ENCODE peak calls at places on chromosomes 6 and 20, in eight cellular contexts. One of them, this sample, is unnamed.
A peak's percentile ranks its signal among the peaks of the same experiment; 100 is the strongest.

GRCh38 chr20:58199058-58199457 is 29.4 kb downstream of the ANKRD60 start:
- DNase-seq in lower leg skin: no peak
- DNase-seq in MM.1S: no peak
- DNase-seq in upper lobe of right lung: no peak
- DNase-seq in psoas muscle: no peak
- DNase-seq in GM13976: no peak
- DNase-seq in testis: no peak
- DNase-seq in HCT116: no peak
- DNase-seq in this sample: no peak

GRCh38 chr20:15739056-15739455 is 834.2 kb downstream of the KIF16B start:
- DNase-seq in HCT116: no peak
- DNase-seq in testis: no peak
- DNase-seq in MM.1S: no peak
- DNase-seq in GM13976: no peak
- DNase-seq in upper lobe of right lung: no peak
- DNase-seq in lower leg skin: no peak
- DNase-seq in psoas muscle: no peak
- DNase-seq in this sample: no peak

GRCh38 chr6:44043036-44043478 is 84.2 kb downstream of the MRPL14 start:
- DNase-seq in MM.1S: no peak
- DNase-seq in lower leg skin: no peak
- DNase-seq in upper lobe of right lung: no peak
- DNase-seq in HCT116: no peak
- DNase-seq in psoas muscle: no peak
- DNase-seq in testis: no peak
- DNase-seq in GM13976: no peak
- DNase-seq in this sample: no peak

GRCh38 chr6:11043552-11043960 is 549 bp downstream of the ELOVL2 start:
- DNase-seq in testis: peak; percentile 32
- DNase-seq in MM.1S: no peak
- DNase-seq in psoas muscle: no peak
- DNase-seq in HCT116: no peak
- DNase-seq in GM13976: peak; percentile 37
- DNase-seq in upper lobe of right lung: no peak
- DNase-seq in lower leg skin: no peak
- DNase-seq in this sample: no peak

GRCh38 chr20:55390791-55391190 is 614.5 kb downstream of the CBLN4 start:
- DNase-seq in psoas muscle: no peak
- DNase-seq in testis: no peak
- DNase-seq in lower leg skin: no peak
- DNase-seq in GM13976: no peak
- DNase-seq in MM.1S: no peak
- DNase-seq in upper lobe of right lung: no peak
- DNase-seq in HCT116: no peak
- DNase-seq in this sample: no peak

GRCh38 chr6:19795211-19795610 is 42.0 kb upstream of the ID4 start:
- DNase-seq in HCT116: no peak
- DNase-seq in upper lobe of right lung: no peak
- DNase-seq in GM13976: no peak
- DNase-seq in MM.1S: no peak
- DNase-seq in testis: no peak
- DNase-seq in lower leg skin: no peak
- DNase-seq in psoas muscle: no peak
- DNase-seq in this sample: no peak

GRCh38 chr6:6210994-6211393 is 109.5 kb downstream of the F13A1 start:
- DNase-seq in upper lobe of right lung: no peak
- DNase-seq in psoas muscle: no peak
- DNase-seq in lower leg skin: no peak
- DNase-seq in HCT116: no peak
- DNase-seq in GM13976: no peak
- DNase-seq in MM.1S: no peak
- DNase-seq in testis: no peak
- DNase-seq in this sample: no peak

GRCh38 chr6:69958978-69959377 is 92.6 kb downstream of the COL19A1 start:
- DNase-seq in lower leg skin: no peak
- DNase-seq in testis: no peak
- DNase-seq in GM13976: no peak
- DNase-seq in MM.1S: no peak
- DNase-seq in upper lobe of right lung: no peak
- DNase-seq in psoas muscle: no peak
- DNase-seq in HCT116: no peak
- DNase-seq in this sample: no peak

GRCh38 chr20:2859330-2860121 is 13.8 kb upstream of the PTPRA start:
- DNase-seq in GM13976: peak; percentile 13
- DNase-seq in HCT116: no peak
- DNase-seq in upper lobe of right lung: no peak
- DNase-seq in testis: no peak
- DNase-seq in psoas muscle: no peak
- DNase-seq in lower leg skin: no peak
- DNase-seq in MM.1S: no peak
- DNase-seq in this sample: no peak

GRCh38 chr6:111997078-111997862 is 56.6 kb upstream of the CCN6 start:
- DNase-seq in HCT116: peak; percentile 63
- DNase-seq in upper lobe of right lung: peak; percentile 88
- DNase-seq in GM13976: peak; percentile 69
- DNase-seq in psoas muscle: peak; percentile 88
- DNase-seq in testis: peak; percentile 90
- DNase-seq in MM.1S: peak; percentile 74
- DNase-seq in lower leg skin: peak; percentile 95
- DNase-seq in this sample: peak; percentile 15

GRCh38 chr20:55514498-55514897 is 490.8 kb downstream of the CBLN4 start:
- DNase-seq in HCT116: no peak
- DNase-seq in testis: no peak
- DNase-seq in GM13976: no peak
- DNase-seq in psoas muscle: no peak
- DNase-seq in upper lobe of right lung: no peak
- DNase-seq in MM.1S: no peak
- DNase-seq in lower leg skin: no peak
- DNase-seq in this sample: no peak

GRCh38 chr6:57173886-57174510 is 1.9 kb downstream of the BAG2 start:
- DNase-seq in MM.1S: no peak
- DNase-seq in upper lobe of right lung: no peak
- DNase-seq in HCT116: peak; percentile 36
- DNase-seq in testis: no peak
- DNase-seq in lower leg skin: no peak
- DNase-seq in GM13976: no peak
- DNase-seq in psoas muscle: no peak
- DNase-seq in this sample: no peak

GRCh38 chr6:169723200-169723909 is 945 bp downstream of the PHF10 start:
- DNase-seq in upper lobe of right lung: peak; percentile 91
- DNase-seq in psoas muscle: peak; percentile 91
- DNase-seq in HCT116: no peak
- DNase-seq in MM.1S: peak; percentile 45
- DNase-seq in testis: peak; percentile 84
- DNase-seq in GM13976: peak; percentile 78
- DNase-seq in lower leg skin: peak; percentile 96
- DNase-seq in this sample: no peak

GRCh38 chr6:169722362-169723199 is 1.7 kb downstream of the PHF10 start:
- DNase-seq in psoas muscle: peak; percentile 63
- DNase-seq in upper lobe of right lung: peak; percentile 77
- DNase-seq in testis: peak; percentile 59
- DNase-seq in lower leg skin: peak; percentile 89
- DNase-seq in GM13976: peak; percentile 21
- DNase-seq in MM.1S: peak; percentile 39
- DNase-seq in HCT116: no peak
- DNase-seq in this sample: no peak

GRCh38 chr6:169719117-169719516 is 5.2 kb downstream of the PHF10 start:
- DNase-seq in HCT116: no peak
- DNase-seq in lower leg skin: no peak
- DNase-seq in testis: no peak
- DNase-seq in GM13976: no peak
- DNase-seq in upper lobe of right lung: no peak
- DNase-seq in MM.1S: no peak
- DNase-seq in psoas muscle: no peak
- DNase-seq in this sample: no peak

GRCh38 chr6:169723991-169724553 is at the start of gene PHF10:
- DNase-seq in upper lobe of right lung: peak; percentile 73
- DNase-seq in lower leg skin: no peak
- DNase-seq in GM13976: peak; percentile 89
- DNase-seq in HCT116: no peak
- DNase-seq in psoas muscle: peak; percentile 65
- DNase-seq in MM.1S: no peak
- DNase-seq in testis: peak; percentile 41
- DNase-seq in this sample: no peak

GRCh38 chr6:169720207-169720855 is 4.0 kb downstream of the PHF10 start:
- DNase-seq in testis: no peak
- DNase-seq in HCT116: no peak
- DNase-seq in GM13976: no peak
- DNase-seq in MM.1S: no peak
- DNase-seq in psoas muscle: no peak
- DNase-seq in upper lobe of right lung: no peak
- DNase-seq in lower leg skin: no peak
- DNase-seq in this sample: no peak
- TF ChIP-seq CTCF in testis: no peak
- TF ChIP-seq CTCF in HCT116: peak; percentile 27
- TF ChIP-seq CTCF in GM13976: no peak
- TF ChIP-seq CTCF in MM.1S: peak; percentile 17
- TF ChIP-seq CTCF in psoas muscle: peak; percentile 6
- TF ChIP-seq CTCF in upper lobe of right lung: no peak
- TF ChIP-seq CTCF in lower leg skin: no peak
- TF ChIP-seq CTCF in this sample: no peak

GRCh38 chr20:63578224-63579016 is 4.4 kb upstream of the HELZ2 start:
- DNase-seq in lower leg skin: no peak
- DNase-seq in MM.1S: no peak
- DNase-seq in psoas muscle: no peak
- DNase-seq in testis: no peak
- DNase-seq in HCT116: no peak
- DNase-seq in upper lobe of right lung: no peak
- DNase-seq in GM13976: no peak
- DNase-seq in this sample: no peak
- TF ChIP-seq CTCF in lower leg skin: no peak
- TF ChIP-seq CTCF in MM.1S: peak; percentile 47
- TF ChIP-seq CTCF in psoas muscle: no peak
- TF ChIP-seq CTCF in testis: no peak
- TF ChIP-seq CTCF in HCT116: no peak
- TF ChIP-seq CTCF in upper lobe of right lung: peak; percentile 8
- TF ChIP-seq CTCF in GM13976: no peak
- TF ChIP-seq CTCF in this sample: no peak

DNA sequence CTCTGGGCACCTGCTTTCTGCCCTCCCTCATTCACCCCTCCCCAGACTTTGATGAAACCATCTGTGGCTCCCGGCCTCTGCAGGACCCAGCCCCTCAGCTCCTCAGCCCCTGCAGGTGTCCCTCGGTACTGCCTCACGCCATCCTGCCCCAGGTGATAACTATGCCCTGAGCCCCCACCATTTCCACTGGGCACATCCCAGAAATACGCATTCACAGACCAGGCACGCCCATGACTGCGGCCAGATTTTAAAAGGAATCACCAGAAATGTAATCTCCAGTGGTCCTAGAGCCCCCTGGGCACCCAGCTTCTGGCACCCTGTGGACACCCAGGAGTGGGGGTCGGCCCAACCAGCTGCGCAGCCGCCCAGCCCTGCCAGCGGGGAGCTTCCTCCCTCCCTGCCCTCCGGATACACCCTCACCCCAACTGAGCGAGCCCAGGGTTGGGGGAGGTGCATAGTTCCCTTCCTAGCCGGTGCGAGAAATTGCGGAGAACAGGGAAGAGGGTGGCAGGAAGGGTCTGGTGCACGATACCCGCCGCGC is 585 bp upstream of the NTSR1 start:
- DNase-seq in upper lobe of right lung: no peak
- DNase-seq in psoas muscle: no peak
- DNase-seq in HCT116: peak; percentile 83
- DNase-seq in GM13976: no peak
- DNase-seq in testis: no peak
- DNase-seq in lower leg skin: no peak
- DNase-seq in MM.1S: no peak
- DNase-seq in this sample: no peak
- TF ChIP-seq CTCF in upper lobe of right lung: peak; percentile 19
- TF ChIP-seq CTCF in psoas muscle: no peak
- TF ChIP-seq CTCF in HCT116: peak; percentile 68
- TF ChIP-seq CTCF in GM13976: no peak
- TF ChIP-seq CTCF in testis: no peak
- TF ChIP-seq CTCF in lower leg skin: no peak
- TF ChIP-seq CTCF in MM.1S: peak; percentile 25
- TF ChIP-seq CTCF in this sample: no peak

GRCh38 chr20:62665826-62666735 is 23.8 kb downstream of the SLCO4A1 start:
- DNase-seq in lower leg skin: no peak
- DNase-seq in GM13976: no peak
- DNase-seq in psoas muscle: no peak
- DNase-seq in upper lobe of right lung: no peak
- DNase-seq in MM.1S: no peak
- DNase-seq in HCT116: no peak
- DNase-seq in testis: no peak
- DNase-seq in this sample: no peak

GRCh38 chr20:62670156-62670555 is 27.9 kb downstream of the SLCO4A1 start:
- DNase-seq in MM.1S: no peak
- DNase-seq in lower leg skin: no peak
- DNase-seq in testis: no peak
- DNase-seq in GM13976: no peak
- DNase-seq in HCT116: no peak
- DNase-seq in psoas muscle: no peak
- DNase-seq in upper lobe of right lung: no peak
- DNase-seq in this sample: no peak

GRCh38 chr20:62666736-62667529 is 24.6 kb downstream of the SLCO4A1 start:
- DNase-seq in MM.1S: no peak
- DNase-seq in lower leg skin: no peak
- DNase-seq in psoas muscle: peak; percentile 70
- DNase-seq in HCT116: no peak
- DNase-seq in GM13976: no peak
- DNase-seq in testis: peak; percentile 92
- DNase-seq in upper lobe of right lung: no peak
- DNase-seq in this sample: no peak

GRCh38 chr20:62667530-62668440 is 25.5 kb downstream of the SLCO4A1 start:
- DNase-seq in testis: no peak
- DNase-seq in lower leg skin: no peak
- DNase-seq in HCT116: no peak
- DNase-seq in psoas muscle: no peak
- DNase-seq in MM.1S: no peak
- DNase-seq in GM13976: no peak
- DNase-seq in upper lobe of right lung: no peak
- DNase-seq in this sample: no peak

DNA sequence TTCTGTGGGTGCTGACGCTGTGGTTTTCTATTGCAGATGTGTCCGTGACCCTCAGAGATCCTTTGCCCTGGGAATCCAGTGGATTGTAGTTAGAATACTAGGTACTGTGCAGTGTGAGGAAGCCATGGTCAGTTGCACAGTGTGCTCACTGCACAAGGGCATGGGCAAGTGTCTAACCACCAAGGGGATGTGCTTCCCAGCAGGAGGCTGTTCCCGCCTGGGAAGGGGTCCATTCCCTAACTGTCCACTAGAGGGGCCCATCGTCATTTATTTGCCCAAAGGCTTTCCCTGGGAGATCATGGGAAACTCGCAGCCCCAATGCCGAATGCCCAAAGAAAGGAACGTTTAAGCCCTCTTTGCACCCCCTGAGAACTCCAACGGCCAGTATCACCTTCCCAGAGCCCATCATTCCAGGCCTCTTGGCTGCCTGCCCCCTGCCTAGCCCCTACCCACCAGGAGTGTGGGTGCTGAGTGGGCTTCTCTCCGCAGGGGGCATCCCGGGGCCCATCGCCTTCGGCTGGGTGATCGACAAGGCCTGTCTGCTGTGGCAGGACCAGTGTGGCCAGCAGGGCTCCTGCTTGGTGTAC is 26.2 kb downstream of the SLCO4A1 start:
- DNase-seq in lower leg skin: no peak
- DNase-seq in HCT116: peak; percentile 24
- DNase-seq in psoas muscle: peak; percentile 77
- DNase-seq in GM13976: peak; percentile 75
- DNase-seq in upper lobe of right lung: no peak
- DNase-seq in testis: peak; percentile 87
- DNase-seq in MM.1S: no peak
- DNase-seq in this sample: no peak
- TF ChIP-seq CTCF in lower leg skin: peak; percentile 38
- TF ChIP-seq CTCF in HCT116: peak; percentile 85
- TF ChIP-seq CTCF in psoas muscle: peak; percentile 77
- TF ChIP-seq CTCF in GM13976: peak; percentile 44
- TF ChIP-seq CTCF in upper lobe of right lung: peak; percentile 80
- TF ChIP-seq CTCF in testis: peak; percentile 93
- TF ChIP-seq CTCF in MM.1S: peak; percentile 61
- TF ChIP-seq CTCF in this sample: peak; percentile 81